ENCODE peak calls at places on chromosomes 13 and 19, in four cellular contexts. B, N, Y and L are unnamed samples.

GRCh38 chr13:91017031-91017668 is 330.3 kb upstream of the MIR17HG start:
- DNase-seq in N (peak; percentile 37), Y (no peak), B (peak; percentile 44), L (no peak)

GRCh38 chr19:23437901-23438300 is 42.6 kb upstream of the ZNF91 start:
- DNase-seq in Y (no peak), N (no peak), B (no peak), L (no peak)

GRCh38 chr19:38385804-38386257 is 2.0 kb downstream of the GGN start:
- DNase-seq in B (no peak), N (no peak), Y (no peak), L (no peak)

GRCh38 chr13:30135868-30136267 is 171.5 kb downstream of the KATNAL1 start:
- DNase-seq in Y (no peak), B (no peak), N (no peak), L (no peak)

GRCh38 chr19:10797541-10798256 is 38.3 kb downstream of the TMED1 start:
- DNase-seq in B (no peak), Y (no peak), N (no peak), L (no peak)

GRCh38 chr13:67118277-67118676 is 111.9 kb downstream of the PCDH9 start:
- DNase-seq in N (no peak), B (no peak), Y (no peak), L (no peak)

GRCh38 chr13:39892731-39893293 is 237.3 kb downstream of the COG6 start:
- DNase-seq in Y (no peak), B (no peak), N (no peak), L (no peak)

GRCh38 chr13:100673831-100674362 is 698 bp downstream of the TMTC4 start:
- DNase-seq in Y (peak; percentile 14), N (peak; percentile 57), B (no peak), L (no peak)

GRCh38 chr13:40069173-40070044 is 413.9 kb downstream of the COG6 start:
- DNase-seq in N (peak; percentile 68), B (peak; percentile 79), Y (peak; percentile 66), L (no peak)

GRCh38 chr19:41367848-41368301 is 3.9 kb upstream of the B9D2 start:
- DNase-seq in Y (no peak), N (no peak), B (no peak), L (no peak)

GRCh38 chr19:47096721-47097120 is 16.9 kb downstream of the ZC3H4 start:
- DNase-seq in Y (peak; percentile 51), N (no peak), B (no peak), L (no peak)

GRCh38 chr19:40960780-40961179 is 30.3 kb upstream of the CYP2B6 start:
- DNase-seq in N (no peak), Y (no peak), B (no peak), L (no peak)

GRCh38 chr19:53019684-53020083 is 6.0 kb downstream of the ERVV-1 start:
- DNase-seq in B (no peak), N (no peak), Y (peak; percentile 15), L (no peak)

GRCh38 chr19:4064073-4064550 is 2.6 kb downstream of the ZBTB7A start:
- DNase-seq in B (no peak), Y (no peak), N (peak; percentile 54), L (no peak)

GRCh38 chr19:39248806-39249205 is at the start of gene IFNL4:
- DNase-seq in N (no peak), B (no peak), Y (no peak), L (no peak)

GRCh38 chr13:49560270-49561063 is 24.9 kb downstream of the RCBTB1 start:
- DNase-seq in Y (peak; percentile 73), B (no peak), N (no peak), L (no peak)

GRCh38 chr19:46404039-46404883 is 9.1 kb downstream of the CCDC8 start:
- DNase-seq in B (peak; percentile 52), Y (peak; percentile 57), N (peak; percentile 59), L (no peak)

GRCh38 chr19:16034958-16035560 is 41.2 kb upstream of the TPM4 start:
- DNase-seq in B (no peak), Y (no peak), N (peak; percentile 29), L (no peak)

GRCh38 chr19:35000647-35001501 is 751 bp downstream of the GRAMD1A start:
- DNase-seq in N (peak; percentile 62), Y (peak; percentile 38), B (no peak), L (no peak)

GRCh38 chr19:33134571-33135041 is 2.7 kb downstream of the WDR88 start:
- DNase-seq in Y (no peak), B (no peak), N (no peak), L (no peak)

GRCh38 chr19:42176649-42176989 is 40.9 kb downstream of the DEDD2 start:
- DNase-seq in N (no peak), B (no peak), Y (no peak), L (no peak)

GRCh38 chr13:97802213-97802612 is 151.3 kb upstream of the IPO5 start:
- DNase-seq in B (no peak), Y (no peak), N (no peak), L (no peak)

GRCh38 chr13:69720278-69720983 is 387.2 kb upstream of the ATXN8OS start:
- DNase-seq in Y (no peak), N (no peak), B (no peak), L (no peak)

GRCh38 chr19:45716314-45717130 is 14.2 kb downstream of the FBXO46 start:
- DNase-seq in B (no peak), Y (peak; percentile 56), N (no peak), L (no peak)

GRCh38 chr13:50577806-50578205 is 265.7 kb downstream of the DLEU7 start:
- DNase-seq in B (no peak), Y (no peak), N (no peak), L (no peak)

GRCh38 chr19:42407816-42408175 is 17.7 kb upstream of the CNFN start:
- DNase-seq in N (no peak), B (no peak), Y (no peak), L (no peak)

GRCh38 chr13:51453959-51454703 is 1.3 kb upstream of the INTS6 start:
- DNase-seq in N (no peak), Y (peak; percentile 23), B (no peak), L (no peak)

GRCh38 chr13:34128661-34129060 is 310.7 kb downstream of the RFC3 start:
- DNase-seq in B (no peak), Y (no peak), N (no peak), L (no peak)

GRCh38 chr13:32905063-32905863 is 111.0 kb upstream of the KL start:
- DNase-seq in Y (no peak), B (no peak), N (no peak), L (no peak)

GRCh38 chr13:49652691-49653305 is 24.5 kb downstream of the ARL11 start:
- DNase-seq in N (no peak), Y (peak; percentile 26), B (peak; percentile 32), L (no peak)

GRCh38 chr19:43465468-43466120 is at the start of gene LYPD3:
- DNase-seq in B (no peak), N (no peak), Y (peak; percentile 46), L (no peak)

DNA sequence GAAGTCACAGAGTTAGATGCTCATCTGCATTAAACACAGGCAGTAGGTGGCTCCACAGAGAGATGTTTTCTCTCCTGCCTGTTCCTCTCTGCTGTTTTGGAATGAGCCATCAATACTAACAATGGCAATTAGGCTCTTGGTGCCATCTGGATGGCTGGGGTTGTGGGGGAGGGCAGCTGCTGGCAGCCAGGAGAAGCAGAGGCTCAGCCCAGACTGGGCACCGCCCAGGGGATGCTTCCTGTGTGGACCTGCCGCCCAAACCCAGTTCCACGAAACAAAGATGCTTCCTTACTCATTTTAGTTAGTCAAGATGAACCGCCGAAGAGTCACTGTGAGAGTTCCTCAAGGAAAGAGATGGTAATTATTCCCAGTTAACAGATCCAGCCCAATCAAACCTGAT is 50.8 kb upstream of the PCDH8 start:
- DNase-seq in Y (no peak), N (no peak), B (no peak), L (no peak)
- TF ChIP-seq CTCF in Y (no peak), N (no peak), B (no peak), L (no peak)

GRCh38 chr19:8593931-8594330 is 16.6 kb downstream of the ADAMTS10 start:
- DNase-seq in Y (no peak), B (no peak), N (no peak), L (no peak)
- TF ChIP-seq CTCF in Y (no peak), B (peak; percentile 35), N (no peak), L (peak; percentile 40)

DNA sequence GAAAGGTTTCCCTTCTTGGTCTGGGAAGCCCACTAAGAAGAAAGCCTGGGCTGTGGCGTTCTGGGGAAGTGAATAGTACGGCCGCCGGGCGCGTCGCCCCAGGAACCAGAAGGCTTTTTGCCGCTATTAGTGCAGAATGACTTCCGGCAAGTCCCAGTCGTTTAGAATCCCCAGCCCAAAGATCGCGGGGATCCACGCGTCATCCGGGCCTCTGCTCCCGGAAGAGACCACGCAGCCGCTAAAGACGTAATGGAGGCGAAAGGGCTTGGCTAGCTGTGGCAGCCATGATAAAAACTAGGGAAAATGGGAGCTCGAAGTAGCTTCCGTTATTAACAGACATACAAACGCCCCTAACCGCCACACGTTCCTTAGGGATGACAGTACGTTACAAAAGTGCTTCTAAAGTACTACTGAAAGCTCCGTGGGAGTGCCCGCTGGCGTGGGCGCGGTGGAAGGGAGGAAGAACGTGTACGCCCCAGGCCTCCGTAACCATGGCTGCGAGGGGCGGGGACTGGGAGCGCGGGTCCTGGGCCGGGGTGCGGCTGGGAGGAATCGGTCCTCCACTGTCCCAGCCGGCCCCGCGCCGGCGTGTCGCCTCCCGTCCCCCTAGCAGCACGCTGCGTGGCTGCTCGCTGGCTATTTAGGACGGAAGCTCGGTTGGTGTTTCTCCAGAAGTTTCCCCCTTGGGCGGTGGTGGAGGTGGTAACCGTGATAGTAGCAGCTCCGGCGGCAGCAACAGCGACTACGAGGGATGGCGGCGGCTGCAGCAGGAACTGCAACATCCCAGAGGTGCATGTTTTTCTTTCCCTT is at the start of gene SUGT1:
- DNase-seq in B (peak; percentile 92), Y (peak; percentile 98), N (peak; percentile 99), L (peak; percentile 96)
- TF ChIP-seq CTCF in B (peak; percentile 76), Y (peak; percentile 66), N (peak; percentile 67), L (peak; percentile 80)

DNA sequence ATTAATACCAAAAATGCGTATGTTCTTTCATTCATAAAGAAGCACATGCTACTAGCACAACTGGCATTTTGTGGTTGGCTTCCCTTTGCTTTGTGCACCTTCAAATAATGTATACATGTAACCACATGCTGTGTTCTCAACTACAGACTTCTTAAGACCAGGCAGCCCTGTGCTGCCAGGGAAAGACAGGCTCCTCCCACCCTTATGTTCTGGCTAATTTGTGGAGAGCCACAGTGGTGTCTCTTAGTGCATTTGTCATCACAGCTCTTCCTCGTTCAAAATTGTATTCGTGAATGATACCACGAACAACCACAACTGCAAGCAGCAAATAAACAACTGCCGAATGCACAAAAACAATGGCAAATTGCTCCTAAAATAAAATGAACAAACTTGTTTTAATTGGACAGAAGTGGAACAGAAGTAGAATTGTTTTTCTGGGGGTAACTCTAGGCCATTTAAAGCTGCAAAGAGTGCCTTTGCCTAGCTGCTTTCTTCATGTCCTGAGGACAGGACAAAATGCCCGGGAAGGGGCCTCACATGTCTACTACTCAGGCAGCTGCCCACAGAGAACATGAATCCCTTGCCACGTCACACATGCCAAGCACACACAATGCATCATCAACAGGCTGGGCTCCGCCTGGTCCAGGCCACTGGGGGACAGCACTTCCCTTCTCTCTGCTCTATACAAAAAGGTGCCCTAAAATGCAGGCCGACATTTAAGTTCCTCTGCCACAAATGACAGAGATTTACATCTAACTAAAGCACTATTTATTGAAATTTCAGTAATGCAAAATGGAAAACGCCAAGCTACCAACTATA is 21.7 kb downstream of the IRS2 start:
- DNase-seq in Y (no peak), N (no peak), B (no peak), L (no peak)
- TF ChIP-seq CTCF in Y (no peak), N (peak; percentile 12), B (no peak), L (no peak)